ENCODE peak calls at places on chromosomes 3 and 15, in seven cellular contexts. P, O, S, V, K, R and W are unnamed samples.
A peak's percentile ranks its signal among the peaks of the same experiment; 100 is the strongest.

GRCh38 chr3:179526989-179527391 is 35.7 kb upstream of the ACTL6A start:
- DNase-seq in P (no peak), O (no peak), S (peak; percentile 90), V (no peak), K (peak; percentile 72), R (no peak), W (peak; percentile 36)

GRCh38 chr3:143700431-143700975 is 147.8 kb downstream of the SLC9A9 start:
- DNase-seq in P (no peak), O (no peak), S (no peak), V (no peak), K (no peak), R (no peak), W (no peak)

GRCh38 chr3:131716007-131716406 is 213.2 kb upstream of the MRPL3 start:
- DNase-seq in P (no peak), O (no peak), S (no peak), V (no peak), K (no peak), R (no peak), W (no peak)

GRCh38 chr15:65645392-65645791 is 23.7 kb downstream of the SLC24A1 start:
- DNase-seq in P (no peak), O (no peak), S (no peak), V (no peak), K (no peak), R (no peak), W (no peak)

GRCh38 chr3:108477511-108478147 is 32.8 kb downstream of the MYH15 start:
- DNase-seq in P (peak; percentile 13), O (no peak), S (peak; percentile 89), V (peak; percentile 52), K (peak; percentile 45), R (no peak), W (no peak)

GRCh38 chr3:175731543-175731942 is 872.4 kb downstream of the NAALADL2 start:
- DNase-seq in P (no peak), O (no peak), S (no peak), V (no peak), K (no peak), R (no peak), W (no peak)

GRCh38 chr15:66617137-66618090 is 51.6 kb upstream of the LCTL start:
- DNase-seq in P (no peak), O (peak; percentile 86), S (peak; percentile 77), V (no peak), K (peak; percentile 30), R (peak; percentile 46), W (peak; percentile 92)

GRCh38 chr3:12379640-12380407 is 91.0 kb downstream of the PPARG start:
- DNase-seq in P (no peak), O (no peak), S (no peak), V (no peak), K (no peak), R (no peak), W (no peak)

GRCh38 chr3:169618894-169619792 is 44.4 kb downstream of the MECOM start:
- DNase-seq in P (no peak), O (no peak), S (no peak), V (no peak), K (no peak), R (no peak), W (no peak)

GRCh38 chr15:39621961-39622360 is 41.1 kb downstream of the THBS1 start:
- DNase-seq in P (no peak), O (no peak), S (no peak), V (no peak), K (no peak), R (no peak), W (no peak)

GRCh38 chr3:113136071-113136470 is 75.3 kb upstream of the BOC start:
- DNase-seq in P (peak; percentile 18), O (no peak), S (peak; percentile 55), V (no peak), K (no peak), R (no peak), W (no peak)

DNA sequence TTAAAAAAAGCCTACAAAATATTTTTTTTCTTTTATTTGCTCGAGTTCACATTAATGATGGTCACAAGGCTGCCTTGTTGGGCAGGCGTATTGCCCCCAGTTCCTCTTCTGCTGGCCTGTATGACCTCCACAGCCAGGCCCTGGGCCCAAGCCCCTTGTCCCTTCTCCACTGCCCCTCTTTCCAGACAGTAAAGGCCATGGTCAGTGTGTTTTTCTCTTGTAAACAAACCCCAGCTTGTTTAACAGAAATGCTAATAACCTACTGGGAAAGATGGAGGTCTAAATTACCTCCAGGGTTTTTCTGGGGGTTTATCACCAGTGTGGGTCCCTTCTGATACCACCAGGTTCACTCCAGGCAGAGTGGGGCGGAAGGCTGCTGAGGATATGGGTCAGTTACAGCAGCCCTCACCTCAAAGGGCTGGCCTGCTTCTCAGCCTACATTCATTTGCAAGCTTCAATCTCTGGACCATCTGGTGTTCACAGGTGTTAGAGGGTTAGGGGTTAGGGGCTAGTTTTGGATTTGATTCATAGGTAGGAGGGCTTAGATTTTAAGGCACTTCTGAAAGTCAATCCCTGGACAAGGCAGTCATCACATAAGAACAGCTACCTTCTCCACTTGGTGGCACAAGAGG is 2.0 kb upstream of the MANF start:
- DNase-seq in P (no peak), O (no peak), S (no peak), V (no peak), K (no peak), R (no peak), W (peak; percentile 59)
- H3K4me3 ChIP-seq in P (no peak overlapping the region), O (no peak overlapping the region), S (no peak overlapping the region), V (no peak overlapping the region), K (no peak overlapping the region), R (no peak overlapping the region), W (no peak overlapping the region)

GRCh38 chr15:77773003-77773402 is 140.3 kb upstream of the LINGO1 start:
- DNase-seq in P (no peak), O (peak; percentile 25), S (no peak), V (no peak), K (no peak), R (no peak), W (no peak)
- H3K4me3 ChIP-seq in P (no peak overlapping the region), O (no peak overlapping the region), S (no peak overlapping the region), V (no peak overlapping the region), K (no peak overlapping the region), R (no peak overlapping the region), W (no peak overlapping the region)

DNA sequence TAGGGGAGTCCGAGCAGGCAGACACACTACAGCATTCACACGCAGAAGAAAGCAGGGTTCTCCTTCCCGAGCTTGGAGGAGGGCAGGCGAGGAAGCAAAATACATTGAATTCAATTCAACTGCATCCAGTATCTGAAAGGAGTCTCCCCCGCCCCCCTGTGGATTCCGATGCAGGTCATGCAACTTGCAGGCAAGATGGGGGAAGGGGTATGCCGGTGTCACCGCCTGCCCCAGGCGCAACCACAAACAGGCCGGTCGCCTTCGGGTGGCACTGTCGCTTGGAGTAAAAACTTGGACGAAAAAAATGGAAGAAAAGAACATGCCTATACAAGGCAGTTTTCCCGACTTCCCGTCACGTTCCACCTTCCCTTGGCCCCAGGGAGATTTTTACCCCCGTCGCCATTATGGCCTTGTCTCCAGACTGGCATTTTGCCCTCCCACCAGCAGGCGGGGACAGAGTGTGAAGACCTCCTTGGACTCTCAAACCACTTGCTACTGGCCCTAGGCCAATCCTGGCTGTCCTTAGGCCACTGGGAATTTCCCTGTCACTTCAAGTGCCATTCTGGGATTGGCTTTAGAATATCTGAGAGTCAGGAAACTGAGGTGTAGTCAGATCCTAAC is 1.6 kb upstream of the NTRK3 start:
- DNase-seq in P (peak; percentile 75), O (no peak), S (peak; percentile 9), V (no peak), K (peak; percentile 31), R (peak; percentile 59), W (no peak)
- H3K4me3 ChIP-seq in P (peak overlapping the region; percentile 81), O (peak overlapping the region; percentile 37), S (no peak overlapping the region), V (no peak overlapping the region), K (no peak overlapping the region), R (peak overlapping the region; percentile 37), W (no peak overlapping the region)

DNA sequence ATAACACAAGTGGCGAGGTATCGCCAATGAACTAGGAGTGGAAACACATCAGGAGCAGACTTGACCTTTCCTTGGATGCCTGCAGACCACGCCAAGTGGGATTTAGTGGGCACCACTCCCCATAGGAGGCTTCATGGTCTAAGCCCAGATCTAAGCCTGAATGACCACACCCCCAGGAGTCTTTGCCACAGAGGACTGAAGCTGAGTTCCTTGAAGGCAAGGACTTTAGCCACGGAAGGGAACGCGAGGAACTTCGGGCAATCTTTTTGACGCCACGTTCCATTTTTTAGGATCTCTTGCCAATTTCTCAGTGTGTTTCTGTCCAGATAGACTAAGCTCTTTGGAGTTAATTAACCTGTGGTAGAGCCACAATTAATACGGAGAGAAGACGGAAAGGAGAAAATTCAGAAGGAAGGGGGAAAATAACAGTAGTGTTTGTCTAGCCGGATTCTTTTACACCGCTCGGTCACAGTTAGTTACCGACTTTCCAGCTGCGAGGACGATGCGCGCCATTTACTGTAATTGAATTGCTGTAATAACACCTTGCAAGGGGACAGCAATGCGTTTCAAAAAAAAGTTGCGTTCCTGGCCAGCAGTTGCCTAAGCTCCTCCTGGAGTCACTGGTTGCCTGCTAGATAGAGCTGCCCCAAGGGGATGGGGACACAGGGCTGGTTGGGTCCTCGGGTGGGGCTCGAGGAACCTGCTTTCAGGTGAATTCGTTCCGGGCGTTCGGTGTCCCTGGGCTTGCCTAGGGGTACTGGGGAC is 37.1 kb downstream of the NR2F2 start:
- DNase-seq in P (no peak), O (no peak), S (no peak), V (no peak), K (no peak), R (no peak), W (no peak)
- H3K4me3 ChIP-seq in P (no peak overlapping the region), O (no peak overlapping the region), S (no peak overlapping the region), V (no peak overlapping the region), K (no peak overlapping the region), R (peak overlapping the region; percentile 11), W (no peak overlapping the region)

DNA sequence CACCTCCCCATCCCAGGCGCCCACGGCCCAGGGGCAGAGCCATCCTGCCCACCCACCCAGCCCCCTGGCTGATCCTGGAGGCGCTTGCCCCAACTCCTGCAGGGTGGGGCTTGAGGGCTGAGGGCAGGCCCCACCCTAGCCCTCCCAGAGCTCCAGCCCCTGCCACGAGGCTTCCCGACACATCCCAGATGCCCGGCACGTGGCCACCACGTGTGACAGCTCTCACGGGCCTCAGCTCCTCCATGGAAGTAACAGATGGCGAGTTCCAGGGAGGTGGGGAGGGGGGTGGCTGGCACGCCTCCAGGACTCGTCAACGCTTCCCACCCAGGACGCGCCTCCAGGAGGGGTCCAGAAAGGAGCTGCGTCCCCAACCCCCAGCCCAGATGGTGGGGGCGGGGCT is 29.1 kb downstream of the PLXND1 start:
- DNase-seq in P (no peak), O (no peak), S (no peak), V (peak; percentile 58), K (no peak), R (peak; percentile 34), W (peak; percentile 63)
- H3K4me3 ChIP-seq in P (no peak overlapping the region), O (no peak overlapping the region), S (no peak overlapping the region), V (no peak overlapping the region), K (no peak overlapping the region), R (no peak overlapping the region), W (no peak overlapping the region)

DNA sequence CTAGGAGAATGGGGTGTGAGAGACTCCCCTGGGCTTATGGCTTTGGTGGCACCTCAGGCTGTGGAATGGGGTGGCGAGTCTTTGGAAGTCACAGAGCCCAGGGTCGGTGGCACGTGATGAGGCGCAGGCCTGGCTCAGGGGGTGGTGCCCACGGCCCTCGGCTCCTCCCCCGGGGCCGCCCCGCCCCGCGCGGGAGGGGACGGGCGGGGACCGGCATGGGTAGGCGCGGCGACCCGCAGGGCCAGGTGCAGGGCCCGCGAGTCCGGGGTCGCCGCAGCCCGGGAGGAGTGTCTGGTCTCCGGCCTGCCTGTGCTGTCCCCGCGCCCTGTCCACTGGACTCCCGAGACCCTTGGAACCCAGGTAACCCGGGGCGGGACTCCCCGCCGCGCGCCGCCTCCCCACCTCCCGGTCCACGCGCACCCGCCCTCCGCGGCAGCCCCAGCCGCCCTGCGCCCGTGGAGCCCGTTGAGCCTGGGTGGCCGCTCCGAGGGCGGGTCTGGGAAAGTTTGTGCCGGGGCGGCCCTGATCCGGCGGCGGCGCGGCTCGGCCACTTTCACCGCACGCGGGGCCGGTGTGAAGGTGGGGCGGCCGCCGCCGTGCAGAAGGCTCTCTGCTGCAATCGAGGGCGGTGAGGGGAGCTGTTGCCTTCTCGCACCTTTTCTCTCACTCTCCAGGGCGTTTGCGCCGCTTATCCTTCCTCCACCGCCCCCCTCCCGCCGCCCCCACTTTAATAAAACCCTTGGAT is at the start of gene PAQR5:
- DNase-seq in P (peak; percentile 92), O (peak; percentile 84), S (no peak), V (peak; percentile 58), K (no peak), R (no peak), W (no peak)
- H3K4me3 ChIP-seq in P (peak within 1 kb of the TSS; percentile 95), O (peak within 1 kb of the TSS; percentile 87), S (peak within 1 kb of the TSS; percentile 60), V (peak within 1 kb of the TSS; percentile 54), K (peak within 1 kb of the TSS; percentile 43), R (peak within 1 kb of the TSS; percentile 47), W (peak within 1 kb of the TSS; percentile 5)